ENCODE peak calls at places on chromosomes 6 and 20, in five cellular contexts. J is GM23248; N is neuronal stem cell; M is CD4-positive, CD25-positive, alpha-beta regulatory T cell; Z is HCT116. X is an unnamed sample. For H3K4me1, the result is how much of the 10 kb centered on the place peaks cover.

GRCh38 chr6:31728767-31729514 is at the start of gene DDAH2:
- DNase-seq in J (no peak), N (no peak), M (no peak), Z (no peak), X (no peak)

GRCh38 chr6:136491251-136491650 is 59.0 kb downstream of the MAP7 start:
- DNase-seq in J (no peak), N (no peak), M (no peak), Z (no peak), X (no peak)

GRCh38 chr20:61041481-61041880 is 210.6 kb upstream of the CDH4 start:
- DNase-seq in J (no peak), N (no peak), M (no peak), Z (no peak), X (peak)

GRCh38 chr6:94278146-94278545 is 858.8 kb upstream of the EPHA7 start:
- DNase-seq in J (no peak), N (no peak), M (no peak), Z (no peak), X (no peak)

GRCh38 chr20:17453592-17453991 is 77.6 kb downstream of the BFSP1 start:
- DNase-seq in J (no peak), N (no peak), M (no peak), Z (no peak), X (no peak)

GRCh38 chr20:23287366-23288190 is 63.0 kb upstream of the NXT1 start:
- DNase-seq in J (no peak), N (no peak), M (no peak), Z (no peak), X (no peak)

GRCh38 chr6:155693573-155694428 is 238.2 kb upstream of the NOX3 start:
- DNase-seq in J (no peak), N (no peak), M (no peak), Z (no peak), X (no peak)

GRCh38 chr6:106882133-106882532 is 92.4 kb downstream of the CD24 start:
- DNase-seq in J (no peak), N (no peak), M (no peak), Z (no peak), X (no peak)

GRCh38 chr6:89028774-89029173 is 51.8 kb upstream of the PNRC1 start:
- DNase-seq in J (no peak), N (no peak), M (no peak), Z (no peak), X (no peak)

GRCh38 chr6:27126815-27127537 is 120.5 kb upstream of the PRSS16 start:
- DNase-seq in J (peak), N (peak), M (peak), Z (peak), X (peak)

GRCh38 chr6:26554669-26555504 is 16.7 kb downstream of the HMGN4 start:
- DNase-seq in J (peak), N (peak), M (peak), Z (no peak), X (no peak)

GRCh38 chr20:23606652-23607049 is 934 bp upstream of the CST9 start:
- DNase-seq in J (peak), N (peak), M (peak), Z (peak), X (peak)

GRCh38 chr20:63114006-63114692 is 101.8 kb downstream of the YTHDF1 start:
- DNase-seq in J (no peak), N (no peak), M (no peak), Z (no peak), X (no peak)

GRCh38 chr6:148423601-148424270 is 81.1 kb downstream of the SASH1 start:
- DNase-seq in J (no peak), N (no peak), M (no peak), Z (no peak), X (no peak)

GRCh38 chr6:85460951-85461805 is 11.3 kb downstream of the NT5E start:
- DNase-seq in J (peak), N (no peak), M (peak), Z (no peak), X (no peak)

GRCh38 chr6:22332726-22333125 is 35.9 kb upstream of the PRL start:
- DNase-seq in J (no peak), N (no peak), M (no peak), Z (no peak), X (no peak)

GRCh38 chr6:73691512-73691911 is 4.5 kb upstream of the CD109 start:
- DNase-seq in J (peak), N (no peak), M (no peak), Z (no peak), X (no peak)

GRCh38 chr6:47672816-47673215 is 25.6 kb upstream of the ADGRF4 start:
- DNase-seq in J (no peak), N (no peak), M (no peak), Z (no peak), X (no peak)

GRCh38 chr6:7087491-7087979 is 20.2 kb upstream of the RREB1 start:
- DNase-seq in J (no peak), N (no peak), M (peak), Z (no peak), X (no peak)

GRCh38 chr6:36613200-36613995 is 19.2 kb downstream of the SRSF3 start:
- DNase-seq in J (no peak), N (no peak), M (no peak), Z (no peak), X (peak)

DNA sequence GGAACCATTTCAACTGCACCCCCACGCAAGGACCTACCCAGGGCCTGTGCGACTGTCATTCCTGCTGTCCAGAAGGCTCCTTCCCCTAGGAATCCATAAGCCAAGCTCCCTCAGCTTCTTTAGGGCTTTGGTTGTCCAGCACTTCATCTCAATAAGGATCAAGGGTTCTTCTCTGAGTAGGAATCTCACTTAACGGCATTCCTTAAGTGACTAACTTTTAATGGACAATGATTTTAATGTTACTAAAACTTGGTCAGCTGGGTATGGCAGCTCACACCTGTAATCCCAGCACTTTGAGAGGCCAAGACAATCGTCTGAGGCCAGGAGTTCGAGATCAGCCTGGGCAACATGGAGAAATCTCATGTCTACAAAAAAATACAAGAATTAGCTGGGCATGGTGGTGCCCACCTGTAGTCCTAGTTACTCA is 13.4 kb downstream of the UBE2V1 start:
- DNase-seq in J (no peak), N (no peak), M (no peak), Z (no peak), X (no peak)
- H3K4me1 ChIP-seq in J (under half), N (under half), M (under half), Z (under half), X (under half)

GRCh38 chr6:34667481-34668238 is 28.9 kb downstream of the ILRUN start:
- DNase-seq in J (no peak), N (no peak), M (no peak), Z (no peak), X (no peak)
- H3K27ac ChIP-seq in J (no peak), N (no peak), M (no peak), Z (no peak), X (no peak)

DNA sequence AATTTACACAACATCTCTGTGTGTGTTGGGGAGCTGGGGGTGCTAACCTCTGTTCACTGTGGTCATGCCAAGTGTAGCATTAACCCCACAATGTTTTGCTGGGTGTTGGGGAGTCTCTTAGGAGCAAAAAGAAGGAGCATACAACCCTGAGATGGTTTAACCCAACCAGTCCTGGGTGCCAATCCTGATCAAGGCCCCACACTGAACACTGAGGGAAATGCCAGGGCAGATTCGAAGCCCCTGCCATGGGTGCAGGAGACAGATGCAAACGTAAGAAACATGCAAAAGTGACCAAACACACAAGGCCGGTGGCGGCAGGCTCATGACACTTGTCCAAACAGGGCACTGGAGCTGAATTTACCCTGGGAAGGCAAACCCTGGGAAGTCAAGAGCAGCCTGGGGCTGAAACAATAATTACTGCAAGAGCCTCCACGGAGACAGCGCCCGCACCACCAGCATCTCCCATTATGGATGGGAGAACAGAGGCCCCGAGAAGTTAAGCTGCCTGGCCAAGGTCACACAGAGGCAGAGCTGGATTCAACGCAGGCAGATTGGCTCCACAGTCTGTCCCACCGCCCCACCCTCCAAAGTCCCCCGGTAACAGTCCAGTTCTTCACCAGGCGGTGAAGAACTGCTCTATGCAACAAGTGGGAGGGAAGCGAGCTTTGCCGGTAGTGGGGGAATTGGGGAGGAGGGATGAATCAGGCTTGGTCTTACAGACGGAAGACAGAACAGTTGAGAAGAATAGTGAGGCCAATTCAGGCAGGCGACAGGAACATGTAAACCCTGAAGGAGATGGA is 8.5 kb downstream of the ACSS1 start:
- DNase-seq in J (no peak), N (no peak), M (no peak), Z (no peak), X (peak)
- H3K4me1 ChIP-seq in J (under half), N (under half), M (under half), Z (under half), X (half or more)

DNA sequence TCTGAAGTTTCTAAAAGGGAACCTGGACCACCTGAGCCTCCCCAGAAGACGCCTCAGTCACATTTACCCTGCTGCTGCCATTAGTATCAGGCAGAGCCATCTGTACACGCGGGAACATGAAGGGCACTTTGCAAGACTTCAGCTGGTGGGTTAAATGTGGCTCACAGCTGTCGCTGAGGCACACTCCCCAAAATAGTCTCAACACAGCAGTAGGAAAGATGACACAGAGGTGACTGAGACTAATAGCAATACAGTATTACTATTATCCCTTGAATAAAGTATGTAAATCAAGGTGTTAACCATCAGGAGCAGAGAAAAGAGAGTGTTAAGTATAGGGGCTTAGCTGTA is 28.9 kb downstream of the PSMB1 start:
- DNase-seq in J (no peak), N (no peak), M (no peak), Z (no peak), X (no peak)
- H3K27ac ChIP-seq in J (no peak), N (no peak), M (no peak), Z (no peak), X (no peak)

GRCh38 chr20:45701873-45702272 is at the start of gene WFDC13:
- DNase-seq in J (no peak), N (no peak), M (no peak), Z (no peak), X (no peak)
- H3K4me1 ChIP-seq in J (under half), N (under half), M (under half), Z (under half), X (under half)

DNA sequence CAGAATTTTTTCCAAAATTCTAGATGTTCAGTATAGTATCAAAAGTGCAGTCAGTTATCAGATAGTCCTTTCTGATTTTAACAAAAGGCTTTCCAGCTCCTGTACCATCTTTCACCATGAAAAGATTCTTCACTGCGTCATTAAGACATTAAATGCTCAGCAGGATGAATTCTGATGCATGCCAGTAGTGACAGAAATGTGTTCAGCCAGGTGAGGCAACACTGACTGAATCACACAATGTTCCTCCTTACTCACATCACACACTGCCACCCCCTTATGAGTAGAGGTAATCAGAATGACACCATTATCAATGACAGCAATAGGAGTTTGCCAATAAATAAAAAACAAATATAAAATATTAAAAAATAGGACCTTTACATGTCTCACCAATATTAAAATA is 426.6 kb upstream of the PLCB4 start:
- DNase-seq in J (no peak), N (no peak), M (no peak), Z (no peak), X (no peak)
- H3K27ac ChIP-seq in J (no peak), N (no peak), M (no peak), Z (no peak), X (no peak)

GRCh38 chr6:111858347-111858746 is 14.9 kb downstream of the FYN start:
- DNase-seq in J (no peak), N (no peak), M (no peak), Z (no peak), X (no peak)
- H3K4me1 ChIP-seq in J (under half), N (under half), M (half or more), Z (under half), X (under half)

X was measured in tibial artery.